ENCODE peak calls at places on chromosomes 12 and 14, in seven cellular contexts. Z is ovary, F is mucosa of descending colon, A is brain microvascular endothelial cell, J is neural progenitor cell, Q is thoracic aorta, B is WERI-Rb-1. T is an unnamed sample. For H3K36me3, the result is how much of the 10 kb centered on the place peaks cover.

GRCh38 chr14:64337901-64338615 is 43.9 kb upstream of the ESR2 start:
- DNase-seq in Z (no peak), J (peak), Q (peak), A (peak), B (peak), F (peak), T (peak)

GRCh38 chr12:60535363-60535762 is 939.5 kb downstream of the SLC16A7 start:
- DNase-seq in J (no peak), B (no peak), Z (no peak), F (no peak), Q (no peak), A (no peak), T (no peak)

GRCh38 chr14:51006781-51007211 is 62.5 kb upstream of the PYGL start:
- DNase-seq in Q (peak), B (peak), A (no peak), J (no peak), Z (no peak), F (no peak), T (peak)

GRCh38 chr12:108833757-108834472 is 23.5 kb downstream of the SSH1 start:
- DNase-seq in Z (no peak), F (no peak), B (no peak), A (peak), J (no peak), Q (no peak), T (no peak)

GRCh38 chr14:105919458-105920150 is 393.2 kb downstream of the TMEM121 start:
- DNase-seq in F (no peak), A (no peak), Z (no peak), J (no peak), Q (no peak), B (no peak), T (no peak)

GRCh38 chr14:96117101-96117897 is 78.1 kb downstream of the C14orf132 start:
- DNase-seq in A (no peak), B (no peak), F (no peak), Z (no peak), J (no peak), Q (no peak), T (peak)

GRCh38 chr14:68979722-68980552 is 835 bp upstream of the ACTN1 start:
- DNase-seq in F (peak), Z (peak), A (no peak), B (peak), J (peak), Q (peak), T (peak)

GRCh38 chr12:3752096-3752709 is 706 bp downstream of the CRACR2A start:
- DNase-seq in B (no peak), J (no peak), F (peak), Q (no peak), Z (peak), A (peak), T (no peak)

GRCh38 chr12:54932691-54933090 is 51.9 kb downstream of the TESPA1 start:
- DNase-seq in Q (no peak), A (no peak), Z (no peak), B (no peak), F (peak), J (no peak), T (peak)

GRCh38 chr12:92094751-92095161 is 50.9 kb downstream of the BTG1 start:
- DNase-seq in B (no peak), F (no peak), Q (no peak), J (no peak), A (peak), Z (no peak), T (peak)

GRCh38 chr12:102436867-102437266 is 43.5 kb downstream of the IGF1 start:
- DNase-seq in F (no peak), A (no peak), Q (no peak), Z (no peak), B (no peak), J (no peak), T (no peak)

GRCh38 chr14:49954171-49954631 is 61.3 kb downstream of the ARF6 start:
- DNase-seq in J (no peak), A (no peak), Q (no peak), F (no peak), B (no peak), Z (no peak), T (no peak)

GRCh38 chr14:35368583-35368982 is 36.0 kb downstream of the NFKBIA start:
- DNase-seq in B (no peak), A (no peak), J (no peak), F (no peak), Q (no peak), Z (no peak), T (no peak)

GRCh38 chr12:94336201-94336915 is 123.3 kb downstream of the CEP83 start:
- DNase-seq in A (peak), B (no peak), Z (no peak), Q (no peak), F (no peak), J (no peak), T (no peak)

GRCh38 chr12:105986779-105987686 is 151.7 kb downstream of the NUAK1 start:
- DNase-seq in F (no peak), Z (no peak), A (peak), B (no peak), Q (no peak), J (no peak), T (no peak)

GRCh38 chr14:21264025-21264801 is 5.0 kb downstream of the HNRNPC start:
- DNase-seq in Q (no peak), B (no peak), Z (no peak), J (no peak), A (no peak), F (no peak), T (peak)

GRCh38 chr12:108884116-108885012 is 4.5 kb downstream of the DAO start:
- DNase-seq in A (peak), J (peak), Q (no peak), Z (no peak), B (peak), F (peak), T (peak)

GRCh38 chr12:42094277-42094676 is 50.4 kb downstream of the GXYLT1 start:
- DNase-seq in Q (no peak), Z (no peak), A (peak), F (no peak), B (no peak), J (no peak), T (peak)

GRCh38 chr12:82862069-82862841 is 175.5 kb downstream of the TMTC2 start:
- DNase-seq in Q (no peak), F (no peak), Z (no peak), J (no peak), A (peak), B (no peak), T (peak)

GRCh38 chr14:56059054-56059453 is 59.2 kb upstream of the PELI2 start:
- DNase-seq in J (no peak), F (no peak), A (no peak), Z (no peak), B (no peak), Q (no peak), T (no peak)

GRCh38 chr12:100987552-100988277 is 193.1 kb downstream of the ANO4 start:
- DNase-seq in J (peak), F (peak), Q (no peak), A (peak), Z (peak), B (peak), T (peak)

GRCh38 chr12:80763874-80764273 is 47.2 kb downstream of the MYF5 start:
- DNase-seq in B (peak), Z (no peak), J (peak), Q (no peak), A (peak), F (no peak), T (peak)

GRCh38 chr12:53252349-53252916 is 15.7 kb upstream of the ESPL1 start:
- DNase-seq in F (peak), Q (no peak), Z (peak), A (no peak), J (no peak), B (no peak), T (peak)

GRCh38 chr12:104549820-104550480 is 93.2 kb downstream of the CHST11 start:
- DNase-seq in Z (no peak), Q (no peak), J (no peak), F (no peak), B (no peak), A (peak), T (no peak)

GRCh38 chr12:66399626-66399931 is 97.3 kb downstream of the HELB start:
- DNase-seq in B (no peak), A (no peak), Q (no peak), Z (no peak), J (no peak), F (no peak), T (no peak)

GRCh38 chr12:98397323-98398105 is 117.9 kb upstream of the TMPO start:
- DNase-seq in Z (peak), B (peak), Q (no peak), A (peak), J (peak), F (peak), T (peak)

GRCh38 chr12:51124504-51124903 is 41.1 kb upstream of the CSRNP2 start:
- DNase-seq in J (no peak), A (no peak), F (no peak), B (no peak), Q (no peak), Z (no peak), T (no peak)

GRCh38 chr12:52942914-52943207 is 6.1 kb upstream of the KRT18 start:
- DNase-seq in A (no peak), F (no peak), J (peak), B (no peak), Z (no peak), Q (no peak), T (no peak)

GRCh38 chr12:65878540-65878939 is 54.3 kb downstream of the HMGA2 start:
- DNase-seq in B (no peak), A (no peak), Z (no peak), F (no peak), J (peak), Q (no peak), T (peak)

GRCh38 chr14:101836131-101836530 is 74.6 kb downstream of the PPP2R5C start:
- DNase-seq in Z (peak), B (no peak), J (no peak), Q (no peak), F (no peak), A (peak), T (no peak)

GRCh38 chr12:1532796-1533195 is 61.6 kb downstream of the FBXL14 start:
- DNase-seq in A (no peak), Z (no peak), B (no peak), Q (no peak), J (no peak), F (no peak), T (no peak)

GRCh38 chr12:1532367-1532752 is 62.0 kb downstream of the FBXL14 start:
- DNase-seq in B (no peak), J (no peak), A (no peak), Q (no peak), Z (no peak), F (no peak), T (no peak)

GRCh38 chr12:1534708-1535107 is 59.7 kb downstream of the FBXL14 start:
- DNase-seq in Q (no peak), B (no peak), F (no peak), J (no peak), Z (no peak), A (no peak), T (no peak)

GRCh38 chr12:1533205-1533601 is 61.2 kb downstream of the FBXL14 start:
- DNase-seq in J (no peak), B (no peak), A (no peak), Q (no peak), Z (no peak), F (no peak), T (no peak)

DNA sequence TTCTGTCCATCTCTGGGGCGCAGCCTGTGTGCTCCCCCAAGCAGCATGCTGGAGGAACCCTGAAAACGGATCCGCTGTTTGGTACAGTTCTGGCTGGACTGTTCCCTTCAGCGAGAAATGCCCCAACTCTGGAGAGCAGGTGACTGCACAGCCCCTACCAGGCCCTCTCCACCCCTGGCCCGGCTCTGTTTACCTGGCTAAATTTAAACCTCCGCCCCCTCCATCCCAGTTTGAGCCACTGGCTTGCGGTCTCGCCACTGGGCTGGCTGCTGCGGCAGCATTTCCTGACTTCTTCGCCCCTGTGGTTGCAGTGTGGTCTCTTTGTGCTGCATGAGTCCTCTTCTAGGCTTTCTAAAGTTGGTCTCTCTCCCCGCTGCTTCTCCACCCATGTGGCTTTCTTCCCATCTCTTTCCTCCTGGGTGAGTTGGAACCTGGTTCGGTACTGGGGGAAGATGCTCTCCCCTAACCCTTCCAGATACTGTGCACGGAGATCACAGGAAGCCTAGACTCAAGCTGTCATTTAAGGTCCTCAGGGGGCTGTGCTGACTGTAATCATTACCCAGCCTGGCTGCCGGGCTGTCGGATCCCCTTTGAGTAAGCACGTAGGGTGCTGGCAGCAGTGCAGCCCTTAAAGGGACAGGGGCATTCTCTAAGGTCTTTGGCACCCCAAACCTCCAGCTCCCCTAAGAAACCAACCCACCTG is 60.6 kb downstream of the FBXL14 start:
- DNase-seq in F (no peak), J (no peak), B (no peak), Z (no peak), A (peak), Q (no peak), T (no peak)
- H3K36me3 ChIP-seq in F (under half), J (under half), B (under half), Z (under half), A (under half), Q (under half), T (under half)

DNA sequence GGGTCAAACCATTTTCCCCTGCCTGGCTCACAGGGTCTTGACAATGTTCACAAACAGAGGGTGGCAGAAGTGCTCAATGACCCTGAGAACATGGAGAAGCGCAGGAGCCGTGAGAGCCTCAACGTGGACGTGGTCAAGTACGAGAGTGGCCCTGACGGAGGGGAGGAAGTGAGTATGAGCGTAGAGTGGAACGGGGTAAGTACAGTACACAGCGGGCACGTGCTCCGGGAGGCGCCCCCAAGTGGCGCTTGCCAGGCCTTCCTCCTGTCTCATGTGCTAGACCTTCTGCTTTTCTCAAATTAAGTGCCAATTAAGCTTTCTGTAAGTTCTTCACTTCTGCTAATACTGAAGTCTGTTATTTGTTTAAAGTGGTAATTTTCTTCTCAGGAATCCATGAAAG is 35.9 kb downstream of the XRCC3 start:
- DNase-seq in F (peak), B (peak), J (peak), A (peak), Q (no peak), Z (peak), T (peak)
- H3K36me3 ChIP-seq in F (under half), B (half or more), J (under half), A (half or more), Q (half or more), Z (under half), T (half or more)

DNA sequence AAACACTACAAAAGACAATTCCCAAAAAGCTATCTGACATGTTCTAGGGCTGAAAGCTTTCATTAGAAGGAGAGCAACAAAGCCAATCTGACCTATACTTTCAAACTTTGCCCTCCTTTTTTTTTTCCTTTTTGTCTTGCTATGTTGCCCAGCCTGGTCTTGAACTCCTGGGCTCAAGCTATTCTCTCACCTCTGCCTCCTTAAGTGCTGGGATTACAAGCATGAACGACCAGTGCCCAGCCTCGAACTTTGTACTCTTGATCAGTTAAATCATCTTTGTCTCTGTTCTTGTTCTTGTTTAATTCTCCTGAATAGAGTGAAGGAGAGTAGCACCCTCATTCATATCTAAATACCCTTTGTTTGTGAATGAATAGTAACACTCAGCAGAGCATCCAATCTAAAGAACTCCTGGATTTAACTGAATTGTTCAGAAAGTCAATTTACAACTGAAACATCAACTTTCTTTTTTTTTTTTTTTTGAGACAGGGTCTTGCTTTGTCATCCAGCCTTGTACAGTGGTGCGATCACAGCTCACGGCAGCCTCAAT is 22.1 kb downstream of the ERP29 start:
- DNase-seq in A (no peak), J (no peak), F (no peak), Q (no peak), Z (no peak), B (no peak), T (no peak)
- H3K36me3 ChIP-seq in A (half or more), J (under half), F (under half), Q (under half), Z (under half), B (half or more), T (half or more)

GRCh38 chr12:125069616-125070015 is 4.4 kb downstream of the AACS start:
- DNase-seq in B (no peak), J (no peak), Q (no peak), Z (no peak), F (no peak), A (no peak), T (no peak)
- H3K36me3 ChIP-seq in B (under half), J (under half), Q (under half), Z (under half), F (under half), A (under half), T (under half)

GRCh38 chr12:989051-989450 is 2.0 kb upstream of the ERC1 start:
- DNase-seq in A (no peak), F (no peak), Z (no peak), Q (no peak), B (no peak), J (no peak), T (no peak)

GRCh38 chr12:991350-992278 is 591 bp downstream of the ERC1 start:
- DNase-seq in B (peak), Z (no peak), Q (no peak), F (peak), A (no peak), J (peak), T (peak)

GRCh38 chr12:989751-990278 is 1.2 kb upstream of the ERC1 start:
- DNase-seq in Q (no peak), Z (no peak), B (peak), J (peak), F (peak), A (peak), T (peak)

GRCh38 chr12:990308-990648 is 745 bp upstream of the ERC1 start:
- DNase-seq in B (peak), A (peak), J (peak), Z (peak), F (peak), Q (peak), T (peak)

GRCh38 chr12:990649-991349 is at the start of gene ERC1:
- DNase-seq in A (peak), Q (peak), F (peak), B (peak), J (peak), Z (peak), T (peak)
- H3K36me3 ChIP-seq in A (under half), Q (under half), F (under half), B (under half), J (under half), Z (under half), T (under half)

DNA sequence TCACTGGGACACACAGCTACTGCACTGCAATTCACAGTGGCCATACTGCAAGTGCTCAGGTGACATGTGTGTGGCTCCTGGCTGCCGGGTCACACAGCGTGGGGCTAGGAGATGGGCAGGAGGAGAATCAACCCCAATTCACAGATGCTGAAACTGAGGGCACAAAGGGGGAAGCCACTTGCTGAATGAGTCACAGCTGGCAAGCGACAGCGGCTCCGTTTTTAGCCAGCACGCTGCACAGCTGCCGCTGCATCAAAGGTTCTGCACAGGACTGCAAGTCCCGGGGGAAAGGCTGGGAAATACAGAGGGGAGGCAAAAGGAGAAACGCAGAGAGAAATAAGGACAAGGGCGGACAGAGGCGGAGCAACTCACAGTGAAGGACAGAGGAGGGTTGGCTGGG is 57.9 kb downstream of the KDM2B start:
- DNase-seq in Q (no peak), Z (no peak), F (no peak), A (no peak), B (no peak), J (no peak), T (no peak)
- H3K36me3 ChIP-seq in Q (under half), Z (under half), F (under half), A (under half), B (under half), J (under half), T (under half)

DNA sequence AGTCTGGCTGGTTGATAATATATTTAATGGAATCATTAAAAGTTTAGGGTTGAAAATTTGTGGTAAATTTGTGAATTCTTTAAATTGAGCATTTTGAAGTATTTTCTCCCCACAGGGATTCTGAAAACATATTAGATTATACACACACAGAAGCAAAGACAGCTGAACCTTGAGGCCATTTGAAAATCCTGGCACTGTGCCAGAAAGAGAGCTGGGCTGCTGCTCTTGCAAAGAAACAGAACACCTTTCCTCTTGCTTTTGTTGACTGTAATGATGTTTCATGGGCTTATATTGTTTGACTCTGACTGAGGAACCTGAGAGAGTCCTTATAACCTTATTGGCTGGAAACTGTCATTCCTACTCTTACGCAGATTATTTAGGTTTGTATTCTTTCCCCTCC is 4.8 kb downstream of the RNF34 start:
- DNase-seq in J (no peak), Q (no peak), Z (no peak), F (peak), B (no peak), A (no peak), T (peak)
- H3K36me3 ChIP-seq in J (under half), Q (under half), Z (under half), F (under half), B (under half), A (under half), T (under half)

T was measured in PC-3.